ENCODE peak calls at places on chromosomes 2 and 18, in four cellular contexts. G, Z, E and U are unnamed samples.

GRCh38 chr18:22324191-22325131 is 93.3 kb downstream of the CTAGE1 start:
- DNase-seq in G (no peak), Z (no peak), E (no peak), U (no peak)

GRCh38 chr2:28408764-28409599 is 16.3 kb downstream of the FOSL2 start:
- DNase-seq in G (no peak), Z (peak), E (peak), U (peak)

GRCh38 chr2:26671691-26672090 is 20.8 kb upstream of the KCNK3 start:
- DNase-seq in Z (no peak), E (no peak), G (no peak), U (no peak)

GRCh38 chr18:22482948-22483347 is 65.2 kb upstream of the CTAGE1 start:
- DNase-seq in Z (no peak), E (no peak), G (no peak), U (no peak)

GRCh38 chr2:240210198-240210965 is 69.9 kb upstream of the OTOS start:
- DNase-seq in G (no peak), E (no peak), Z (no peak), U (no peak)

GRCh38 chr2:101751276-101751675 is 53.8 kb downstream of the MAP4K4 start:
- DNase-seq in G (no peak), Z (no peak), E (no peak), U (no peak)

GRCh38 chr2:162172802-162173201 is 20.8 kb upstream of the GCG start:
- DNase-seq in G (no peak), E (no peak), Z (no peak), U (no peak)

GRCh38 chr2:179191110-179191509 is 73.5 kb downstream of the SESTD1 start:
- DNase-seq in G (no peak), Z (no peak), E (no peak), U (no peak)

GRCh38 chr2:41930807-41931566 is 116.8 kb upstream of the PKDCC start:
- DNase-seq in G (peak), Z (no peak), E (peak), U (no peak)

GRCh38 chr18:3499498-3499897 is 49.5 kb downstream of the TGIF1 start:
- DNase-seq in G (no peak), E (no peak), Z (no peak), U (peak)
- H3K4me3 ChIP-seq in G (peak), E (no peak), Z (peak), U (no peak)

GRCh38 chr2:232926448-232927040 is 56.5 kb downstream of the SNORC start:
- DNase-seq in E (no peak), G (no peak), Z (no peak), U (no peak)
- H3K4me3 ChIP-seq in E (no peak), G (peak), Z (no peak), U (no peak)

GRCh38 chr18:1539276-1539675 is 634.6 kb downstream of the ADCYAP1 start:
- DNase-seq in E (no peak), G (no peak), Z (no peak), U (no peak)
- H3K4me3 ChIP-seq in E (no peak), G (no peak), Z (no peak), U (no peak)

DNA sequence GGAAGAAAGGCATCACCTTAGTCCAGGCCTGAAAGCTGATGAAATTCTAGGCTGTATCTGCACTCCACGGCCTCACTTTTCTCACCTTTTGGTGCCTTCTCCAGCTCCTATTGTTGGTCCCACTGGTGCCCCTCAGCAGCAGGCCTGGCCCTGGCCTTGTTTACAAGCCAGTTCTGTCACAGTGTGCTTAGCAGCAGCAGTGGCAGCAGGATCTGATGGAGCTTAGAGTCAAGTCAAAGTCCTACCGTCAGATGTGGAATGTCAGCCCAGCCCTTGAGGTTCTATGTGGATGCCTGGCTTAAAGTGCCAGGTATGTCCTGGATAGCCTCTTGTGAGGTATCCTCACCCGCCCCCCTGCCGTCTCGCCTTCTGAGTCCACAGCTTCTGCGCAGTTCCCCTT is 281.3 kb downstream of the SUCLG1 start:
- DNase-seq in G (no peak), E (no peak), Z (no peak), U (no peak)
- H3K4me3 ChIP-seq in G (no peak), E (no peak), Z (no peak), U (no peak)

GRCh38 chr2:72144412-72144745 is 3.3 kb downstream of the CYP26B1 start:
- DNase-seq in G (no peak), E (no peak), Z (no peak), U (no peak)
- H3K4me3 ChIP-seq in G (peak), E (peak), Z (no peak), U (peak)

GRCh38 chr2:197207608-197208007 is 103.0 kb downstream of the ANKRD44 start:
- DNase-seq in E (no peak), G (no peak), Z (no peak), U (no peak)
- H3K4me3 ChIP-seq in E (no peak), G (no peak), Z (no peak), U (no peak)

GRCh38 chr18:74499633-74500032 is 3.5 kb downstream of the CNDP2 start:
- DNase-seq in G (no peak), E (no peak), Z (peak), U (peak)
- H3K4me3 ChIP-seq in G (no peak), E (no peak), Z (no peak), U (peak)

DNA sequence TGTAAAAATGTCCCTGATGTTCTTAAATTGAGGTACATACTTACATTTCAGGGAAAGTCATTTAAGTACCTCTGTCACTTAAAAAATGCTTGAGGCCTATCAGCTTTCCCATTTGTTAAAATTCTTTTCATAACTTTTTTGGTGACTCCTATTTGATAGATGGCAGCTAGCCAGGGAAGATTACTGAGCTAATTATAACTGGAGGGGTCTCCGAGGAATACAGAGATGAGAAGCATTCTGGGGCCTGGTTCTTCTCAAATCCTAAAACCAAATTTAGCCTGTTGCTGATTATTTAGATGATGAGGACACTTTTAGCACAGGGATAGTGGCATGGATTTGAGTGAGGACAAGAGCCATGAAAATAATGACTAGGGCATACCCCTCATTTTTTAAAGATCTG is 4.8 kb downstream of the UGP2 start:
- DNase-seq in Z (no peak), G (no peak), E (no peak), U (no peak)
- H3K4me3 ChIP-seq in Z (no peak), G (no peak), E (no peak), U (no peak)

GRCh38 chr2:37657471-37657870 is 14.0 kb downstream of the CDC42EP3 start:
- DNase-seq in E (no peak), G (no peak), Z (no peak), U (no peak)
- H3K4me3 ChIP-seq in E (no peak), G (no peak), Z (no peak), U (no peak)

DNA sequence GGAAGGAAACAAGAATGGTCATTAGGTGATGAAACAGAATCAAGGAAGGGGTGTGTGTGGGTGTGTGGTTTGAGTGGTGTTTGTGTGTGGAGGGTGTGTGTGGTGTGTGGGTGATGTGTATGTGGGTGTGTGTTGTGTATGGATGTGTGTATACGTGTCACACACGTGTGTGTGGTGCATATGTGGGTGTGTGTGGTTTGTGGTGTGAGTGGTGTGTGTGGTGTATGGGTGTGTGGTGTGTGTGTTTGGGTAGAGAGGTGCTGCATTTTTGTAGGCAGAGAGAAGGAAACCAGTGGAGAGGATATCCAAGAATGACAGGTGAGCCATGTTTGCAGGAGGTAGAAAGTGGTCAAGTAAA is 1.1 kb upstream of the CEP192 start:
- DNase-seq in G (no peak), E (no peak), Z (no peak), U (peak)
- H3K4me3 ChIP-seq in G (peak), E (peak), Z (no peak), U (peak)